ENCODE peak calls at places on chromosomes 4 and X, in six cellular contexts. One of them, this sample, is unnamed.

GRCh38 chr4:176885224-176885623 is 92.5 kb upstream of the VEGFC start:
- DNase-seq in stimulated activated CD8-positive, alpha-beta memory T cell treated with anti-CD3 and anti-CD28 coated beads, Interleukin-4, amount 100 ng/mL, for 4 hours: no peak
- DNase-seq in head of caudate nucleus: no peak
- DNase-seq in nucleus accumbens: no peak
- DNase-seq in NCI-H446: no peak
- DNase-seq in SK-MEL-5: no peak
- DNase-seq in this sample: no peak

GRCh38 chrX:102651968-102652744 is 873 bp downstream of the GPRASP1 start:
- DNase-seq in NCI-H446: no peak
- DNase-seq in stimulated activated CD8-positive, alpha-beta memory T cell treated with anti-CD3 and anti-CD28 coated beads, Interleukin-4, amount 100 ng/mL, for 4 hours: no peak
- DNase-seq in nucleus accumbens: peak
- DNase-seq in SK-MEL-5: no peak
- DNase-seq in head of caudate nucleus: peak
- DNase-seq in this sample: peak

GRCh38 chr4:114921790-114922581 is 191.4 kb downstream of the NDST4 start:
- DNase-seq in nucleus accumbens: no peak
- DNase-seq in SK-MEL-5: peak
- DNase-seq in NCI-H446: no peak
- DNase-seq in head of caudate nucleus: no peak
- DNase-seq in stimulated activated CD8-positive, alpha-beta memory T cell treated with anti-CD3 and anti-CD28 coated beads, Interleukin-4, amount 100 ng/mL, for 4 hours: no peak
- DNase-seq in this sample: no peak

GRCh38 chr4:113384600-113384999 is 335.1 kb downstream of the ANK2 start:
- DNase-seq in nucleus accumbens: no peak
- DNase-seq in NCI-H446: no peak
- DNase-seq in head of caudate nucleus: no peak
- DNase-seq in SK-MEL-5: no peak
- DNase-seq in stimulated activated CD8-positive, alpha-beta memory T cell treated with anti-CD3 and anti-CD28 coated beads, Interleukin-4, amount 100 ng/mL, for 4 hours: no peak
- DNase-seq in this sample: no peak

GRCh38 chrX:151726751-151727150 is 7.8 kb upstream of the CNGA2 start:
- DNase-seq in head of caudate nucleus: no peak
- DNase-seq in SK-MEL-5: no peak
- DNase-seq in stimulated activated CD8-positive, alpha-beta memory T cell treated with anti-CD3 and anti-CD28 coated beads, Interleukin-4, amount 100 ng/mL, for 4 hours: no peak
- DNase-seq in NCI-H446: no peak
- DNase-seq in nucleus accumbens: no peak
- DNase-seq in this sample: no peak

GRCh38 chrX:46961574-46962279 is 49.5 kb downstream of the JADE3 start:
- DNase-seq in stimulated activated CD8-positive, alpha-beta memory T cell treated with anti-CD3 and anti-CD28 coated beads, Interleukin-4, amount 100 ng/mL, for 4 hours: no peak
- DNase-seq in SK-MEL-5: no peak
- DNase-seq in nucleus accumbens: no peak
- DNase-seq in NCI-H446: no peak
- DNase-seq in head of caudate nucleus: peak
- DNase-seq in this sample: no peak

GRCh38 chr4:7518871-7519637 is 84.3 kb upstream of the PSAPL1 start:
- DNase-seq in NCI-H446: no peak
- DNase-seq in nucleus accumbens: no peak
- DNase-seq in stimulated activated CD8-positive, alpha-beta memory T cell treated with anti-CD3 and anti-CD28 coated beads, Interleukin-4, amount 100 ng/mL, for 4 hours: no peak
- DNase-seq in head of caudate nucleus: peak
- DNase-seq in SK-MEL-5: no peak
- DNase-seq in this sample: no peak

GRCh38 chr4:33060873-33061542 is 2340.8 kb downstream of the PCDH7 start:
- DNase-seq in NCI-H446: peak
- DNase-seq in SK-MEL-5: peak
- DNase-seq in stimulated activated CD8-positive, alpha-beta memory T cell treated with anti-CD3 and anti-CD28 coated beads, Interleukin-4, amount 100 ng/mL, for 4 hours: no peak
- DNase-seq in nucleus accumbens: peak
- DNase-seq in head of caudate nucleus: peak
- DNase-seq in this sample: no peak

GRCh38 chr4:119543794-119544193 is 84.8 kb downstream of the PDE5A start:
- DNase-seq in head of caudate nucleus: no peak
- DNase-seq in nucleus accumbens: no peak
- DNase-seq in NCI-H446: no peak
- DNase-seq in stimulated activated CD8-positive, alpha-beta memory T cell treated with anti-CD3 and anti-CD28 coated beads, Interleukin-4, amount 100 ng/mL, for 4 hours: no peak
- DNase-seq in SK-MEL-5: no peak
- DNase-seq in this sample: no peak

GRCh38 chr4:107468812-107469211 is 251.2 kb downstream of the PAPSS1 start:
- DNase-seq in NCI-H446: no peak
- DNase-seq in head of caudate nucleus: no peak
- DNase-seq in stimulated activated CD8-positive, alpha-beta memory T cell treated with anti-CD3 and anti-CD28 coated beads, Interleukin-4, amount 100 ng/mL, for 4 hours: no peak
- DNase-seq in SK-MEL-5: no peak
- DNase-seq in nucleus accumbens: no peak
- DNase-seq in this sample: no peak

GRCh38 chrX:73289039-73289438 is 74.4 kb upstream of the NAP1L2 start:
- DNase-seq in NCI-H446: no peak
- DNase-seq in head of caudate nucleus: no peak
- DNase-seq in nucleus accumbens: no peak
- DNase-seq in stimulated activated CD8-positive, alpha-beta memory T cell treated with anti-CD3 and anti-CD28 coated beads, Interleukin-4, amount 100 ng/mL, for 4 hours: no peak
- DNase-seq in SK-MEL-5: peak
- DNase-seq in this sample: no peak

GRCh38 chr4:45992728-45993127 is 131.1 kb downstream of the GABRG1 start:
- DNase-seq in NCI-H446: no peak
- DNase-seq in stimulated activated CD8-positive, alpha-beta memory T cell treated with anti-CD3 and anti-CD28 coated beads, Interleukin-4, amount 100 ng/mL, for 4 hours: no peak
- DNase-seq in head of caudate nucleus: no peak
- DNase-seq in nucleus accumbens: no peak
- DNase-seq in SK-MEL-5: no peak
- DNase-seq in this sample: no peak

GRCh38 chrX:3094261-3094660 is 53.0 kb downstream of the ARSF start:
- DNase-seq in nucleus accumbens: no peak
- DNase-seq in head of caudate nucleus: no peak
- DNase-seq in stimulated activated CD8-positive, alpha-beta memory T cell treated with anti-CD3 and anti-CD28 coated beads, Interleukin-4, amount 100 ng/mL, for 4 hours: no peak
- DNase-seq in NCI-H446: no peak
- DNase-seq in SK-MEL-5: no peak
- DNase-seq in this sample: no peak

GRCh38 chrX:22147214-22147613 is 115.1 kb downstream of the PHEX start:
- DNase-seq in SK-MEL-5: no peak
- DNase-seq in NCI-H446: no peak
- DNase-seq in stimulated activated CD8-positive, alpha-beta memory T cell treated with anti-CD3 and anti-CD28 coated beads, Interleukin-4, amount 100 ng/mL, for 4 hours: no peak
- DNase-seq in nucleus accumbens: no peak
- DNase-seq in head of caudate nucleus: no peak
- DNase-seq in this sample: no peak

GRCh38 chr4:152095701-152096070 is 334.9 kb upstream of the GATB start:
- DNase-seq in head of caudate nucleus: no peak
- DNase-seq in stimulated activated CD8-positive, alpha-beta memory T cell treated with anti-CD3 and anti-CD28 coated beads, Interleukin-4, amount 100 ng/mL, for 4 hours: no peak
- DNase-seq in SK-MEL-5: no peak
- DNase-seq in nucleus accumbens: no peak
- DNase-seq in NCI-H446: no peak
- DNase-seq in this sample: no peak

GRCh38 chr4:62644372-62644771 is 1444.2 kb downstream of the ADGRL3 start:
- DNase-seq in stimulated activated CD8-positive, alpha-beta memory T cell treated with anti-CD3 and anti-CD28 coated beads, Interleukin-4, amount 100 ng/mL, for 4 hours: no peak
- DNase-seq in nucleus accumbens: no peak
- DNase-seq in NCI-H446: peak
- DNase-seq in head of caudate nucleus: peak
- DNase-seq in SK-MEL-5: peak
- DNase-seq in this sample: no peak

GRCh38 chrX:66635360-66635759 is 3.5 kb downstream of the EDA2R start:
- DNase-seq in head of caudate nucleus: no peak
- DNase-seq in stimulated activated CD8-positive, alpha-beta memory T cell treated with anti-CD3 and anti-CD28 coated beads, Interleukin-4, amount 100 ng/mL, for 4 hours: no peak
- DNase-seq in SK-MEL-5: peak
- DNase-seq in NCI-H446: peak
- DNase-seq in nucleus accumbens: no peak
- DNase-seq in this sample: no peak

GRCh38 chr4:174714393-174715211 is 114.4 kb downstream of the GLRA3 start:
- DNase-seq in SK-MEL-5: peak
- DNase-seq in head of caudate nucleus: peak
- DNase-seq in stimulated activated CD8-positive, alpha-beta memory T cell treated with anti-CD3 and anti-CD28 coated beads, Interleukin-4, amount 100 ng/mL, for 4 hours: no peak
- DNase-seq in nucleus accumbens: no peak
- DNase-seq in NCI-H446: peak
- DNase-seq in this sample: no peak

GRCh38 chr4:8070751-8071718 is 87.6 kb downstream of the ABLIM2 start:
- DNase-seq in stimulated activated CD8-positive, alpha-beta memory T cell treated with anti-CD3 and anti-CD28 coated beads, Interleukin-4, amount 100 ng/mL, for 4 hours: no peak
- DNase-seq in nucleus accumbens: peak
- DNase-seq in head of caudate nucleus: no peak
- DNase-seq in SK-MEL-5: no peak
- DNase-seq in NCI-H446: no peak
- DNase-seq in this sample: no peak